ENCODE peak calls at places on chromosomes 16 and 17, in four cellular contexts. K, Y, J and Q are unnamed samples.

GRCh38 chr17:29412780-29413565 is 22.8 kb downstream of the TAOK1 start:
- DNase-seq in Y (no peak), K (no peak), J (no peak), Q (no peak)

GRCh38 chr17:8192070-8192815 is 2.3 kb upstream of the BORCS6 start:
- DNase-seq in Y (peak), J (no peak), K (peak), Q (no peak)

GRCh38 chr16:67426950-67427349 is 4.0 kb upstream of the HSD11B2 start:
- DNase-seq in J (no peak), Y (no peak), K (no peak), Q (no peak)

GRCh38 chr16:11232852-11233726 is 22.9 kb downstream of the SOCS1 start:
- DNase-seq in Y (no peak), K (no peak), J (no peak), Q (no peak)

GRCh38 chr17:54870671-54871175 is 29.9 kb upstream of the TOM1L1 start:
- DNase-seq in K (no peak), J (no peak), Y (no peak), Q (no peak)

GRCh38 chr17:42895185-42895555 is 5.4 kb upstream of the G6PC1 start:
- DNase-seq in K (no peak), J (no peak), Y (no peak), Q (peak)

GRCh38 chr16:55333690-55334089 is 9.7 kb downstream of the IRX6 start:
- DNase-seq in Y (no peak), K (no peak), J (no peak), Q (no peak)

GRCh38 chr17:39687546-39688474 is at the start of gene PGAP3:
- DNase-seq in Y (peak), K (peak), J (peak), Q (peak)

GRCh38 chr16:58503863-58504688 is 4.1 kb downstream of the NDRG4 start:
- DNase-seq in J (no peak), K (no peak), Y (no peak), Q (no peak)

GRCh38 chr16:22126037-22126558 is 33.8 kb downstream of the VWA3A start:
- DNase-seq in K (no peak), J (no peak), Y (no peak), Q (no peak)

GRCh38 chr16:71348262-71349085 is 10.0 kb upstream of the CALB2 start:
- DNase-seq in J (no peak), K (no peak), Y (no peak), Q (no peak)

GRCh38 chr17:19578545-19578944 is 44.9 kb downstream of the SLC47A1 start:
- DNase-seq in Y (peak), J (no peak), K (peak), Q (no peak)

GRCh38 chr16:64152010-64152767 is 969.7 kb downstream of the CDH11 start:
- DNase-seq in Y (no peak), J (no peak), K (peak), Q (no peak)

GRCh38 chr17:48637323-48638260 is 11.4 kb upstream of the HOXB9 start:
- DNase-seq in J (no peak), Y (no peak), K (no peak), Q (no peak)

GRCh38 chr16:117381-118365 is 20.8 kb downstream of the NPRL3 start:
- DNase-seq in J (peak), K (peak), Y (peak), Q (peak)

GRCh38 chr17:77852666-77853207 is 105.8 kb upstream of the TNRC6C start:
- DNase-seq in J (no peak), Y (no peak), K (no peak), Q (no peak)

GRCh38 chr16:72561-73537 is at the start of gene RHBDF1:
- DNase-seq in J (no peak), Y (peak), K (peak), Q (no peak)

GRCh38 chr16:24518498-24518897 is 20.9 kb upstream of the RBBP6 start:
- DNase-seq in K (no peak), J (no peak), Y (no peak), Q (no peak)

GRCh38 chr16:75911896-75912295 is 185.6 kb upstream of the CPHXL start:
- DNase-seq in K (no peak), Y (no peak), J (no peak), Q (no peak)

GRCh38 chr17:46869296-46869695 is 17.9 kb downstream of the WNT9B start:
- DNase-seq in Y (no peak), J (no peak), K (peak), Q (no peak)

GRCh38 chr16:28326881-28327610 is 34.7 kb downstream of the SBK1 start:
- DNase-seq in J (no peak), K (peak), Y (no peak), Q (peak)

GRCh38 chr17:78504156-78504925 is 72.9 kb downstream of the DNAH17 start:
- DNase-seq in J (no peak), Y (no peak), K (no peak), Q (no peak)

GRCh38 chr17:80743181-80743771 is 198.6 kb downstream of the RPTOR start:
- DNase-seq in Y (no peak), J (no peak), K (no peak), Q (no peak)

GRCh38 chr17:83198366-83199341 is 119.2 kb downstream of the METRNL start:
- DNase-seq in Y (no peak), K (no peak), J (no peak), Q (no peak)

GRCh38 chr17:39903158-39903884 is 15.1 kb downstream of the GSDMB start:
- DNase-seq in K (no peak), Y (no peak), J (no peak), Q (no peak)

GRCh38 chr17:64130559-64131001 is 636 bp upstream of the ERN1 start:
- DNase-seq in K (no peak), Y (no peak), J (no peak), Q (no peak)

GRCh38 chr16:850668-851067 is 50.1 kb upstream of the GNG13 start:
- DNase-seq in J (no peak), Y (no peak), K (no peak), Q (no peak)

GRCh38 chr17:39209317-39210092 is 9.4 kb downstream of the RPL19 start:
- DNase-seq in Y (no peak), K (peak), J (no peak), Q (no peak)

GRCh38 chr17:31404028-31404949 is 12.8 kb downstream of the RAB11FIP4 start:
- DNase-seq in J (no peak), K (no peak), Y (no peak), Q (no peak)

GRCh38 chr17:69450857-69451410 is 36.4 kb downstream of the MAP2K6 start:
- DNase-seq in K (no peak), Y (no peak), J (no peak), Q (no peak)

GRCh38 chr16:81640681-81641070 is 138.4 kb upstream of the PLCG2 start:
- DNase-seq in J (no peak), K (no peak), Y (no peak), Q (no peak)

GRCh38 chr17:47720754-47721533 is 12.1 kb upstream of the TBX21 start:
- DNase-seq in J (no peak), K (peak), Y (no peak), Q (peak)

GRCh38 chr17:3920940-3921852 is 4.9 kb upstream of the P2RX1 start:
- DNase-seq in J (no peak), K (no peak), Y (no peak), Q (no peak)

GRCh38 chr16:71526111-71526998 is at the start of gene CHST4:
- DNase-seq in J (peak), Y (no peak), K (no peak), Q (no peak)

GRCh38 chr17:27879987-27880608 is 13.1 kb downstream of the LYRM9 start:
- DNase-seq in K (peak), J (peak), Y (peak), Q (no peak)
- TF ChIP-seq JUND in K (no peak), J (no peak), Y (no peak), Q (no peak)

GRCh38 chr17:65243838-65244237 is 106.7 kb downstream of the RGS9 start:
- DNase-seq in J (no peak), K (no peak), Y (no peak), Q (peak)
- TF ChIP-seq JUND in J (no peak), K (no peak), Y (no peak), Q (peak)

DNA sequence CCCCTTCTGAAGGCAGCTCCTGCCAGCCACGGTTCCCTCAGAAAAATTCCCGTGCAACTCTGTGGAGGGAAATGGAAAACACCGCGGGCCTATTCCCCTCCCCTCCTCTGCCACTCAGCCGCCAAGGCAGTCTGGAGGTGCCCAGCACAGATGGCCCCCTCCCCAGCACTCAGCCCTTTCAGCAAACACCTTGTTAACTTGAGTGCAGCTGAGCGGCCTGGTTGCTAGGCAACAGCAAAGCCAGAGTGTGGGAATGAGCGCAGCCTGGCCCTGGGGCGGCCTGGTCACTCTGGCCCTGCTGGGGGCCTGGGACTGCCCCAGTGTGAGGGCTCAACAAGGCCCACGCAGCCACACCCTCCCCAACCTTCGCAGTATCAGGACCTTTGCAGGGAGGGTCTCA is 32.8 kb downstream of the CACNA1G start:
- DNase-seq in K (peak), J (no peak), Y (no peak), Q (no peak)
- TF ChIP-seq JUND in K (no peak), J (no peak), Y (no peak), Q (no peak)

GRCh38 chr17:16991349-16992009 is 19.6 kb upstream of the TNFRSF13B start:
- DNase-seq in J (peak), K (peak), Y (peak), Q (peak)
- TF ChIP-seq JUND in J (no peak), K (no peak), Y (no peak), Q (no peak)

GRCh38 chr16:51153275-51153991 is 2.4 kb upstream of the SALL1 start:
- DNase-seq in Y (no peak), K (peak), J (no peak), Q (no peak)
- TF ChIP-seq JUND in Y (no peak), K (no peak), J (no peak), Q (no peak)

DNA sequence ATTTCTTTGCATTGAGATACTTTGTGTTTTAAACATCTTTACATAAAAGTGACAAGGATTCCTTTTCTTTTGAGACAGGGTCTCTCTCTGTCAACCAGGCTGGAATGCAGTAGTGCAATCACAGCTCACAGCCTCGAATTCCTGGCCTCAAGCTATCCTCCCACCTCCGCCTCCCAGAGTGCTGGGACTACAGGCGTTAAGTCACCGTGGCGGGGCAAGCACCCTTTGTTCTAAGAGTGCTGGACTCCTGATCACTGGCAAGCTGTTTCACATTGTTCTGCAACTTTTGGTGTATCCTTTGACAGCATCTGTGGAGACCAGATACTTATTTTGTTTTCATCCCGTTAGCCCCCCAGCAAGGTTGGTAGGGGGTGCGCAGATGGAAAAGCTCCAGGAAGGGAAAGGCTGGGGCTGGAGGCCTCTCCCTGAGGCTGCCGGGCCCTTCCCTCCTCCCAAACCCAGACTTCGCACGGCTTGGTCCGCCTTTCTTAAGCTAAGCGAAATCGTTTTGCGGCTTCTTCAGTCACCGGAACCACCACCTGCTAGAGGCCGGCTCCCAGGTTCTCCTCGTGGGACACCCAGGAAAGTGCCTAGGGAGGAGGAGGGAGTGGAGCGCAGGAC is 1.1 kb downstream of the ST6GALNAC2 start:
- DNase-seq in K (peak), J (no peak), Y (peak), Q (no peak)
- TF ChIP-seq JUND in K (no peak), J (no peak), Y (no peak), Q (no peak)

GRCh38 chr16:2919511-2920255 is 8.0 kb downstream of the FLYWCH1 start:
- DNase-seq in J (no peak), K (peak), Y (no peak), Q (peak)
- TF ChIP-seq JUND in J (no peak), K (no peak), Y (no peak), Q (no peak)

GRCh38 chr17:21174186-21174585 is 39.8 kb downstream of the TMEM11 start:
- DNase-seq in Y (no peak), K (no peak), J (no peak), Q (no peak)

GRCh38 chr17:21174719-21175118 is 39.2 kb downstream of the TMEM11 start:
- DNase-seq in K (peak), J (no peak), Y (no peak), Q (no peak)

GRCh38 chr17:21177854-21178600 is 35.9 kb downstream of the TMEM11 start:
- DNase-seq in J (no peak), K (peak), Y (no peak), Q (no peak)

GRCh38 chr17:21177401-21177800 is 36.6 kb downstream of the TMEM11 start:
- DNase-seq in J (no peak), Y (no peak), K (peak), Q (no peak)

DNA sequence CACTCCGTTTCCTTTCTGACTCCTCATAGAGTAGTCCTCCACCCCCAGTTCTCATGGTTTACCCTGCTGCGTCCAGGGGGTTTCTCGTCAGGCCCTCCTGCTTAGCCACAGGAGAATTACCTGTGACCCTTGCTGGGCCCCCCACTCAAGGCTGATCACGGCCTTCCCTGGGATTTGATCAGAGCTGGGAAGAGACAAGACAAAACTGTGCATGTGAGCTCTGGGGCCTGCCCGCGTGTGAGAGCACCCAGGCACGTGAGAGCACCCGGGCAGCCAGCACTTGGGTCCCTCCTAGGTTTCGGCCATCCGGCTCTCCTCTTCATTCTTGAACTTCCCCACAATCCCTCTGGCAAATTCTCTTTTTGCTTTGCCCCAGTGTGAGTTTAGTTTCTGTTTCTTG is 37.0 kb downstream of the TMEM11 start:
- DNase-seq in Y (no peak), K (peak), J (no peak), Q (no peak)
- TF ChIP-seq JUND in Y (no peak), K (no peak), J (no peak), Q (no peak)